ENCODE peak calls at places on chromosomes 2 and 18, in seven cellular contexts. I is endodermal cell, X is OCI-LY7, T is lower lobe of right lung, G is PC-3, V is fibroblast of lung, A is colonic mucosa. R is an unnamed sample.

GRCh38 chr2:161965994-161966393 is 108.0 kb downstream of the DPP4 start:
- DNase-seq in I (no peak), X (no peak), T (no peak), G (peak; percentile 65), V (peak; percentile 16), A (no peak), R (no peak)

GRCh38 chr2:26720322-26721166 is 28.0 kb downstream of the KCNK3 start:
- DNase-seq in I (no peak), X (no peak), T (peak; percentile 80), G (peak; percentile 12), V (peak; percentile 88), A (peak; percentile 73), R (peak; percentile 54)

GRCh38 chr2:16665746-16666452 is at the start of gene CYRIA:
- DNase-seq in I (peak; percentile 84), X (peak; percentile 73), T (peak; percentile 77), G (no peak), V (no peak), A (peak; percentile 65), R (no peak)

GRCh38 chr2:75481041-75481836 is 79.5 kb downstream of the EVA1A start:
- DNase-seq in I (peak; percentile 51), X (peak; percentile 2), T (no peak), G (peak; percentile 32), V (peak; percentile 39), A (peak; percentile 20), R (no peak)

GRCh38 chr2:238097988-238098853 is 1.9 kb upstream of the ESPNL start:
- DNase-seq in I (peak; percentile 94), X (peak; percentile 88), T (peak; percentile 71), G (peak; percentile 68), V (peak; percentile 74), A (peak; percentile 89), R (no peak)

GRCh38 chr2:100940240-100940639 is 61.8 kb upstream of the RPL31 start:
- DNase-seq in I (no peak), X (no peak), T (no peak), G (no peak), V (peak; percentile 26), A (no peak), R (no peak)

GRCh38 chr2:40668435-40668834 is 216.5 kb upstream of the SLC8A1 start:
- DNase-seq in I (no peak), X (no peak), T (no peak), G (no peak), V (peak; percentile 75), A (no peak), R (no peak)

GRCh38 chr2:234565201-234565600 is 68.3 kb upstream of the ARL4C start:
- DNase-seq in I (no peak), X (peak; percentile 19), T (no peak), G (no peak), V (no peak), A (no peak), R (no peak)

GRCh38 chr2:220744861-220745260 is 827.2 kb downstream of the EPHA4 start:
- DNase-seq in I (no peak), X (no peak), T (no peak), G (no peak), V (peak; percentile 46), A (no peak), R (no peak)

GRCh38 chr2:149313512-149313972 is 16.8 kb upstream of the LYPD6 start:
- DNase-seq in I (peak; percentile 84), X (peak; percentile 60), T (no peak), G (peak; percentile 74), V (peak; percentile 47), A (peak; percentile 36), R (no peak)

GRCh38 chr2:205117125-205117524 is 565.2 kb upstream of the NRP2 start:
- DNase-seq in I (no peak), X (no peak), T (no peak), G (no peak), V (no peak), A (no peak), R (no peak)

GRCh38 chr2:147288131-147288530 is 556.7 kb upstream of the ACVR2A start:
- DNase-seq in I (no peak), X (no peak), T (no peak), G (no peak), V (no peak), A (no peak), R (no peak)

GRCh38 chr2:100845141-100845991 is 25.4 kb downstream of the NPAS2 start:
- DNase-seq in I (no peak), X (no peak), T (no peak), G (no peak), V (no peak), A (no peak), R (no peak)

GRCh38 chr2:241701405-241702154 is at the start of gene ING5:
- DNase-seq in I (peak; percentile 98), X (peak; percentile 96), T (peak; percentile 98), G (peak; percentile 89), V (peak; percentile 92), A (peak; percentile 98), R (peak; percentile 81)

GRCh38 chr18:37535968-37536367 is 29.6 kb downstream of the CELF4 start:
- DNase-seq in I (no peak), X (no peak), T (no peak), G (peak; percentile 3), V (no peak), A (no peak), R (no peak)

GRCh38 chr18:24488824-24489493 is 28.5 kb downstream of the HRH4 start:
- DNase-seq in I (no peak), X (peak; percentile 67), T (no peak), G (peak; percentile 74), V (peak; percentile 55), A (no peak), R (no peak)

GRCh38 chr18:58226476-58226875 is 182.4 kb downstream of the NEDD4L start:
- DNase-seq in I (no peak), X (no peak), T (no peak), G (no peak), V (no peak), A (peak; percentile 15), R (no peak)

GRCh38 chr18:58227361-58227930 is 183.4 kb downstream of the NEDD4L start:
- DNase-seq in I (no peak), X (no peak), T (no peak), G (no peak), V (no peak), A (no peak), R (no peak)

GRCh38 chr18:58223717-58224424 is 179.8 kb downstream of the NEDD4L start:
- DNase-seq in I (no peak), X (no peak), T (peak; percentile 61), G (peak; percentile 91), V (peak; percentile 88), A (peak; percentile 77), R (no peak)

GRCh38 chr18:58224425-58224750 is 180.4 kb downstream of the NEDD4L start:
- DNase-seq in I (no peak), X (no peak), T (no peak), G (peak; percentile 73), V (no peak), A (no peak), R (no peak)

DNA sequence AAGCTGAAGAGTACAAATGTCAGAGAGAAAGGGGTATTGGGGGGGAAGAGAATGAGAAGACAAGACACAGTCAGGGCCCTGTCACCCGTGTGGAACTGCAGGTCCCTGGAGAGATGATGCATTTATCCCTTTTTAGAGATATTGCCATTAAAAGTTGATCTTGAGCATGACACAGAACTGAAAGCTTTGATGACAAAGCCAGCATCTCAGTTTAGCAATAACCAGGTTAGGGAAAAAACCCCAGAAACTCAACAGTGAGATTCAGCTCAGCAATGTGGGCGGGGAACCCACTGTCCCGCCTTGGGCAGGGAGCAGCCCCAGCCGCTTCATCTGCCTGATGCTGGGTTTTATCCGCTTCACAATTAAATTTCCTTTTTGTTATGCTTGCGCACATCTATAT is 181.1 kb downstream of the NEDD4L start:
- DNase-seq in I (no peak), X (no peak), T (no peak), G (peak; percentile 42), V (no peak), A (no peak), R (no peak)
- H3K27ac ChIP-seq in I (no peak overlapping the region), X (no peak overlapping the region), T (peak overlapping the region; percentile 83), G (peak overlapping the region; percentile 86), V (no peak overlapping the region), A (no peak overlapping the region), R (no peak overlapping the region)

GRCh38 chr18:23416283-23416682 is 36.8 kb upstream of the RIOK3 start:
- DNase-seq in I (no peak), X (no peak), T (no peak), G (no peak), V (no peak), A (no peak), R (no peak)
- H3K27ac ChIP-seq in I (no peak overlapping the region), X (no peak overlapping the region), T (no peak overlapping the region), G (no peak overlapping the region), V (no peak overlapping the region), A (no peak overlapping the region), R (no peak overlapping the region)

DNA sequence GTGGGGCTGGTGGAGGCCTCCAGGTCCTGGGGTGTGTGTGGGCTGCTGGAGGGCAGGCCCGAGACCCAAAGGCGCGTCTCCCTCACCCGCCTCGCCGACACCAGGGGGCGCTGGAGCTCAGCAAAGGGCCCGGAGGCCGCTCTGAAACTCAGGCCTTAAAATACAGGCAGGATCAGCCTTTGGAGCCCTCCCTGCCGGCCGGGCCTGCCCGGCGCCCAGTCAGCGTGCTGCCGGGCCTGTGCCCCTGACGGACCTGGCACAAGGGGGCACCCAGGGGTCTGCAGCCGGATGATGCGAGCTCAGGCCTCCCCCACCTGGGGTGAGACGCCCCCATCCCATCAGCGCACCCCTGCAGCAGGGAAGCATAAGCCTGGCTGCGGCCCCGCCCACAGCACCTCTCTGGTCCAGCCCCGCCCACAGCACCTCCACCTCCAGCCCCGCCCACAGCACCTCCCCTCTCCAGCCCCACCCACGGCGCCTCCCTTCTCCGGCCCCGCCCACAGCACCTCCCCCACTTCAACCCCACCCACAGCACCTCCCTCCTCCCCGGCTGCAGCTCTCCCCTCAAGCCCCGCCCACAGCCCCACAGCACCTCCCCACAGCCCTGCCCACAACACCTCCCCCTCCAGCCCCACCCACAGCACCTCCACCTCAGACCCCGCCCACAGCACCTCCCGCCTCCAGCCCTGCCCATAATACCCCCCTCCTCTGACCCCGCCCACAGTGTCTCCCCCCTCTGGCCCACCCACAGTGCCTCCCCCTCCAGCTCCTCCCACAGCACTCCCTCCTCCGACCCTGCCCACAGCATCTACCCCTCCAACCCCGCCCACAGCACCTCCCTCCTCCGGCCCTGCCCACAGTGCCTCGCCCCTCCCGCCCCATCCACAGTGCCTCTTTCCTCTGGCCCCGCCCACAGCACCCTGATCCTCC is 92.8 kb upstream of the OTOS start:
- DNase-seq in I (peak; percentile 97), X (peak; percentile 76), T (peak; percentile 91), G (peak; percentile 84), V (peak; percentile 86), A (peak; percentile 78), R (peak; percentile 72)
- H3K27ac ChIP-seq in I (no peak overlapping the region), X (no peak overlapping the region), T (no peak overlapping the region), G (no peak overlapping the region), V (no peak overlapping the region), A (no peak overlapping the region), R (peak overlapping the region; percentile 60)

GRCh38 chr2:46855805-46856204 is 59.8 kb downstream of the MCFD2 start:
- DNase-seq in I (no peak), X (no peak), T (no peak), G (peak; percentile 77), V (no peak), A (no peak), R (no peak)

GRCh38 chr2:46852124-46852523 is 63.5 kb downstream of the MCFD2 start:
- DNase-seq in I (no peak), X (no peak), T (no peak), G (no peak), V (no peak), A (no peak), R (no peak)

GRCh38 chr2:46852598-46852997 is 63.0 kb downstream of the MCFD2 start:
- DNase-seq in I (no peak), X (no peak), T (no peak), G (no peak), V (no peak), A (no peak), R (no peak)

GRCh38 chr2:46856336-46856735 is 59.3 kb downstream of the MCFD2 start:
- DNase-seq in I (no peak), X (no peak), T (no peak), G (no peak), V (no peak), A (no peak), R (no peak)

GRCh38 chr2:46854260-46854659 is 61.3 kb downstream of the MCFD2 start:
- DNase-seq in I (no peak), X (no peak), T (no peak), G (no peak), V (no peak), A (no peak), R (no peak)
- H3K27ac ChIP-seq in I (no peak overlapping the region), X (no peak overlapping the region), T (peak overlapping the region; percentile 64), G (peak overlapping the region; percentile 94), V (peak overlapping the region; percentile 70), A (peak overlapping the region; percentile 45), R (peak overlapping the region; percentile 77)